ENCODE peak calls at places on chromosomes 11 and 22, in six cellular contexts. F, B, Z, S, C and W are unnamed samples.

GRCh38 chr22:32752326-32752725 is 49.2 kb upstream of the TIMP3 start:
- DNase-seq in C (no peak), S (no peak), F (no peak), B (no peak), Z (peak; percentile 63), W (no peak)

GRCh38 chr11:47083913-47084312 is 92.8 kb downstream of the ARFGAP2 start:
- DNase-seq in F (no peak), B (no peak), S (no peak), Z (peak; percentile 81), C (peak; percentile 72), W (no peak)

GRCh38 chr22:38177926-38178604 is 3.6 kb downstream of the PLA2G6 start:
- DNase-seq in C (peak; percentile 63), B (no peak), Z (peak; percentile 89), S (peak; percentile 54), F (no peak), W (no peak)

GRCh38 chr11:19345848-19346681 is 105.3 kb upstream of the E2F8 start:
- DNase-seq in F (no peak), Z (no peak), B (peak; percentile 16), S (peak; percentile 27), C (no peak), W (peak; percentile 61)

GRCh38 chr11:22617868-22618267 is 7.8 kb downstream of the FANCF start:
- DNase-seq in S (no peak), Z (no peak), B (no peak), F (no peak), C (no peak), W (no peak)

GRCh38 chr11:45662096-45662664 is 3.2 kb downstream of the CHST1 start:
- DNase-seq in C (no peak), S (no peak), F (no peak), B (no peak), Z (no peak), W (no peak)

GRCh38 chr11:128905345-128906184 is 14.4 kb downstream of the KCNJ5 start:
- DNase-seq in F (no peak), S (peak; percentile 27), C (peak; percentile 72), B (no peak), Z (peak; percentile 26), W (peak; percentile 61)

GRCh38 chr11:35761887-35762286 is 99.3 kb downstream of the TRIM44 start:
- DNase-seq in Z (no peak), B (no peak), S (no peak), F (no peak), C (no peak), W (no peak)

GRCh38 chr11:117045956-117046355 is 52.3 kb downstream of the SIK3 start:
- DNase-seq in Z (no peak), F (no peak), S (no peak), C (peak; percentile 79), B (no peak), W (no peak)

GRCh38 chr22:42780070-42780540 is 59.4 kb upstream of the A4GALT start:
- DNase-seq in C (peak; percentile 89), S (no peak), Z (peak; percentile 95), F (no peak), B (peak; percentile 90), W (peak; percentile 74)

GRCh38 chr11:12111482-12112149 is 1.2 kb downstream of the MICAL2 start:
- DNase-seq in C (no peak), S (no peak), Z (peak; percentile 46), B (no peak), F (no peak), W (no peak)

GRCh38 chr11:59560290-59560701 is 49.0 kb downstream of the OR4D9 start:
- DNase-seq in C (peak; percentile 86), S (no peak), Z (peak; percentile 70), F (no peak), B (peak; percentile 78), W (peak; percentile 56)

GRCh38 chr11:6622261-6623171 is 3.3 kb upstream of the TPP1 start:
- DNase-seq in C (no peak), S (no peak), F (peak; percentile 25), Z (no peak), B (peak; percentile 61), W (no peak)

GRCh38 chr22:21624880-21625791 is 4.7 kb downstream of the YDJC start:
- DNase-seq in S (no peak), F (no peak), B (no peak), C (no peak), Z (no peak), W (no peak)

GRCh38 chr11:1006762-1007161 is 29.8 kb downstream of the MUC6 start:
- DNase-seq in C (no peak), B (no peak), Z (no peak), S (no peak), F (no peak), W (no peak)

GRCh38 chr11:85737738-85738137 is 51.7 kb upstream of the CCDC89 start:
- DNase-seq in F (no peak), Z (no peak), S (no peak), C (no peak), B (no peak), W (no peak)

GRCh38 chr11:123822591-123822990 is 16.4 kb upstream of the OR6M1 start:
- DNase-seq in Z (no peak), B (no peak), S (no peak), F (no peak), C (peak; percentile 57), W (no peak)

GRCh38 chr11:44760917-44761545 is 34.3 kb downstream of the TSPAN18 start:
- DNase-seq in B (no peak), C (peak; percentile 88), F (no peak), Z (peak; percentile 96), S (no peak), W (no peak)

GRCh38 chr11:73461335-73461840 is 85.2 kb downstream of the RELT start:
- DNase-seq in Z (peak; percentile 13), B (no peak), S (no peak), F (no peak), C (no peak), W (no peak)

GRCh38 chr22:43529954-43530863 is 118.4 kb downstream of the MPPED1 start:
- DNase-seq in C (peak; percentile 44), S (no peak), B (no peak), Z (no peak), F (peak; percentile 25), W (no peak)

GRCh38 chr22:34833982-34834510 is 231.9 kb upstream of the ISX start:
- DNase-seq in B (no peak), C (no peak), Z (no peak), S (no peak), F (no peak), W (no peak)

GRCh38 chr11:71356280-71356876 is 91.8 kb downstream of the DHCR7 start:
- DNase-seq in B (no peak), F (no peak), C (no peak), Z (no peak), S (no peak), W (no peak)

GRCh38 chr11:123616505-123617198 is 37.8 kb downstream of the SCN3B start:
- DNase-seq in F (peak; percentile 35), B (no peak), Z (peak; percentile 86), C (peak; percentile 91), S (peak; percentile 67), W (no peak)

GRCh38 chr11:13101836-13102574 is 92.9 kb downstream of the RASSF10 start:
- DNase-seq in F (no peak), B (no peak), C (no peak), S (no peak), Z (no peak), W (no peak)

DNA sequence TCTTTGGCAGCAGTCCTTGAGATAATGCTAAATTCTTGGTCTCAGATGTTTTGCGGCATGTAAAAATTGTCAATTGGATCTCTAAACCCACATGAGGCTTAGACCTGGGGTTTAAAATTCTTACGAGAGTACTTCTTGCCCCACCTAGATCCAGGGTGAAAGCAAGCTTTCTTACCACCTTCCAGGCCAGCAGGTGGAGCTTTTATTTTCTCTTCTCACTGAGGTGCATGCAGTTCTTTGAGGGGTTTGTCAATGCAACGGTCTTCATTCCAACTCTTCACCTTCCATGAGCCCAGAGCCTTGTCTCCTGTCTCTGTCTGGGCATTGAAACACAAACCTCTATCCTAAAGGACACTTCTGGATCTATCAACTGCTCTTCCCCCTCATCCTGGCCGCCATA is 154.1 kb downstream of the MYO18B start:
- DNase-seq in B (peak; percentile 10), S (no peak), C (no peak), Z (no peak), F (no peak), W (peak; percentile 18)
- TF ChIP-seq CTCF in B (peak; percentile 51), S (no peak), C (no peak), Z (no peak), F (no peak), W (peak; percentile 3)

DNA sequence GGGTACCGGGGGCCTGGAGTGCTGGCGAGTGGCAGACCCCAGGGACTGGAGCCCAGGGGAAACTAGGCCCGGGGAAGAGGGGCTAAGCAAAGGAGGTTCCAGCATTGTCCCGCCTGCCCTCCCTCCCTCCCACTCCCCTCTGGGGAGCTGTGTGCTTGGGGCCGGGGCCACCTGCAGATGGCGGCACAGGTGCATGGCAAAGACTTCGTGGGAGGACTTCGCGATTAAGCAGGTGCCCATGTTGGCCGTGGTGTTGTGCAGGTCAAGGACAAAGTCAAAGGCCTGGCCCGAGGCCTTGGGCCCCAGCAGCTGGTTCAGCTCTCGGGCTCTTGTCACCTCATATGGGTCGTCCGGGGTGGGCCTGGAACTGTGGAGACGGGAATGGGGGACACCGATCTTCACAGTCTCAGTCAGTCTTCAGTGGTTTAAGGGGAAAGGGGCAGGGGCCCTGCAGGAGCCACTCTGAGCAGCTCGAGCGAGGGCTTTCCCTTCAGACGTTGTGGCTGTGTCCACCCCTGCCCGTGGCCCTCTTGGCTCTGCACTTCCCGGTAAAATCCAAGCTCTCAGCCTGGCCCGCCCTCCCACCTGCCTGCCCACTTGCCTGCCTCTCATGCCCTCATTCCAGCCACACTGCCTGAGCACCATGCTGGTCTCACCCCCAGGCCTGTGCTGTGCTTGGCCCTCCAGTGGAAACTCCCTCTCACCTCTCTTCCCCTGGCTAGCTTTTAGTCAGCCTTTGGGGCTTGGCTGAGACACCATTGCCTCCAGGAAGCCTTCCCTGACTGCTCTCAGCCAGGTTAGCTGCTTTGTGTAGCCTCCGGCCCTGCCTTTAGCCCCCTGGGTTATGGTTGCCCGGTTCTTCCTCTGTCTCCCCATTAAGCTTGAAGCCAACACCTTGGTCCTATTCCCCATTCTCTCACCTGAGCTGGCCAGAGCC is 4.7 kb downstream of the ACY3 start:
- DNase-seq in F (peak; percentile 24), B (peak; percentile 88), S (no peak), Z (no peak), C (no peak), W (no peak)
- TF ChIP-seq CTCF in F (no peak), B (peak; percentile 78), S (no peak), Z (no peak), C (no peak), W (no peak)

GRCh38 chr22:36982136-36982535 is 37.1 kb downstream of the TST start:
- DNase-seq in S (no peak), F (no peak), B (peak; percentile 29), C (no peak), Z (no peak), W (no peak)
- TF ChIP-seq CTCF in S (no peak), F (no peak), B (peak; percentile 51), C (no peak), Z (no peak), W (no peak)

GRCh38 chr22:29257751-29258181 is 10.0 kb downstream of the RHBDD3 start:
- DNase-seq in B (no peak), F (no peak), C (no peak), Z (no peak), S (no peak), W (no peak)

GRCh38 chr22:29259253-29259899 is 8.4 kb downstream of the RHBDD3 start:
- DNase-seq in F (no peak), Z (no peak), B (no peak), C (no peak), S (no peak), W (no peak)

GRCh38 chr22:29256606-29257325 is 11.0 kb downstream of the RHBDD3 start:
- DNase-seq in B (no peak), Z (no peak), S (no peak), C (no peak), F (no peak), W (no peak)

GRCh38 chr22:29260031-29260560 is 7.7 kb downstream of the RHBDD3 start:
- DNase-seq in Z (no peak), S (no peak), F (no peak), C (no peak), B (no peak), W (no peak)

GRCh38 chr22:29258407-29259252 is 9.2 kb downstream of the RHBDD3 start:
- DNase-seq in B (no peak), S (no peak), C (no peak), F (no peak), Z (no peak), W (peak; percentile 17)
- TF ChIP-seq CTCF in B (no peak), S (no peak), C (no peak), F (no peak), Z (no peak), W (no peak)